ENCODE peak calls at places on chromosome 1, in four cellular contexts. One of them, this sample, is unnamed.

GRCh38 chr1:111202707-111203623 is 2.5 kb upstream of the DENND2D start:
- DNase-seq in occipital lobe: no peak
- DNase-seq in DMS79: no peak
- DNase-seq in C1 segment of cervical spinal cord: no peak
- DNase-seq in this sample: no peak

GRCh38 chr1:23809751-23810171 is 9.2 kb upstream of the GALE start:
- DNase-seq in occipital lobe: no peak
- DNase-seq in DMS79: no peak
- DNase-seq in C1 segment of cervical spinal cord: peak; percentile 31
- DNase-seq in this sample: peak; percentile 78

GRCh38 chr1:19814681-19815503 is at the start of gene RNF186:
- DNase-seq in occipital lobe: no peak
- DNase-seq in DMS79: peak; percentile 38
- DNase-seq in C1 segment of cervical spinal cord: no peak
- DNase-seq in this sample: no peak

GRCh38 chr1:70156529-70157120 is 48.8 kb downstream of the LRRC40 start:
- DNase-seq in occipital lobe: no peak
- DNase-seq in DMS79: no peak
- DNase-seq in C1 segment of cervical spinal cord: no peak
- DNase-seq in this sample: no peak

GRCh38 chr1:240244968-240245628 is 153.4 kb downstream of the FMN2 start:
- DNase-seq in occipital lobe: no peak
- DNase-seq in DMS79: no peak
- DNase-seq in C1 segment of cervical spinal cord: no peak
- DNase-seq in this sample: no peak

GRCh38 chr1:210360852-210361477 is 32.3 kb downstream of the HHAT start:
- DNase-seq in occipital lobe: no peak
- DNase-seq in DMS79: no peak
- DNase-seq in C1 segment of cervical spinal cord: no peak
- DNase-seq in this sample: no peak

GRCh38 chr1:103177146-103177850 is 69.0 kb upstream of the COL11A1 start:
- DNase-seq in occipital lobe: no peak
- DNase-seq in DMS79: no peak
- DNase-seq in C1 segment of cervical spinal cord: no peak
- DNase-seq in this sample: no peak

GRCh38 chr1:101130673-101131072 is 105.1 kb upstream of the DPH5 start:
- DNase-seq in occipital lobe: no peak
- DNase-seq in DMS79: no peak
- DNase-seq in C1 segment of cervical spinal cord: no peak
- DNase-seq in this sample: no peak

GRCh38 chr1:115530407-115530806 is 111.4 kb upstream of the VANGL1 start:
- DNase-seq in occipital lobe: no peak
- DNase-seq in DMS79: no peak
- DNase-seq in C1 segment of cervical spinal cord: no peak
- DNase-seq in this sample: no peak

GRCh38 chr1:225424562-225425210 is 3.2 kb downstream of the LBR start:
- DNase-seq in occipital lobe: no peak
- DNase-seq in DMS79: no peak
- DNase-seq in C1 segment of cervical spinal cord: no peak
- DNase-seq in this sample: no peak

GRCh38 chr1:117366281-117366981 is 818 bp upstream of the MAN1A2 start:
- DNase-seq in occipital lobe: peak; percentile 71
- DNase-seq in DMS79: peak; percentile 37
- DNase-seq in C1 segment of cervical spinal cord: peak; percentile 86
- DNase-seq in this sample: peak; percentile 66

GRCh38 chr1:207866471-207867135 is 44.3 kb downstream of the CD34 start:
- DNase-seq in occipital lobe: peak; percentile 57
- DNase-seq in DMS79: no peak
- DNase-seq in C1 segment of cervical spinal cord: no peak
- DNase-seq in this sample: no peak

GRCh38 chr1:222791006-222791710 is 23.7 kb upstream of the DISP1 start:
- DNase-seq in occipital lobe: no peak
- DNase-seq in DMS79: no peak
- DNase-seq in C1 segment of cervical spinal cord: no peak
- DNase-seq in this sample: no peak

GRCh38 chr1:113647121-113647520 is 112.2 kb downstream of the PHTF1 start:
- DNase-seq in occipital lobe: no peak
- DNase-seq in DMS79: no peak
- DNase-seq in C1 segment of cervical spinal cord: no peak
- DNase-seq in this sample: no peak

GRCh38 chr1:210678306-210678705 is 349.6 kb downstream of the HHAT start:
- DNase-seq in occipital lobe: no peak
- DNase-seq in DMS79: no peak
- DNase-seq in C1 segment of cervical spinal cord: no peak
- DNase-seq in this sample: no peak

GRCh38 chr1:35080171-35080854 is 1.1 kb downstream of the ZMYM1 start:
- DNase-seq in occipital lobe: no peak
- DNase-seq in DMS79: no peak
- DNase-seq in C1 segment of cervical spinal cord: no peak
- DNase-seq in this sample: no peak

GRCh38 chr1:208640295-208640694 is 396.1 kb upstream of the PLXNA2 start:
- DNase-seq in occipital lobe: no peak
- DNase-seq in DMS79: no peak
- DNase-seq in C1 segment of cervical spinal cord: no peak
- DNase-seq in this sample: no peak

GRCh38 chr1:231410041-231410591 is 12.0 kb downstream of the EGLN1 start:
- DNase-seq in occipital lobe: no peak
- DNase-seq in DMS79: no peak
- DNase-seq in C1 segment of cervical spinal cord: no peak
- DNase-seq in this sample: no peak

GRCh38 chr1:99326215-99326949 is 62.1 kb downstream of the PLPPR4 start:
- DNase-seq in occipital lobe: no peak
- DNase-seq in DMS79: no peak
- DNase-seq in C1 segment of cervical spinal cord: no peak
- DNase-seq in this sample: no peak

GRCh38 chr1:22525211-22525610 is 38.1 kb upstream of the EPHA8 start:
- DNase-seq in occipital lobe: no peak
- DNase-seq in DMS79: no peak
- DNase-seq in C1 segment of cervical spinal cord: no peak
- DNase-seq in this sample: no peak

GRCh38 chr1:40997096-40997495 is 17.6 kb downstream of the CTPS1 start:
- DNase-seq in occipital lobe: no peak
- DNase-seq in DMS79: no peak
- DNase-seq in C1 segment of cervical spinal cord: no peak
- DNase-seq in this sample: no peak

GRCh38 chr1:71086331-71086730 is 5.5 kb upstream of the ZRANB2 start:
- DNase-seq in occipital lobe: no peak
- DNase-seq in DMS79: no peak
- DNase-seq in C1 segment of cervical spinal cord: no peak
- DNase-seq in this sample: no peak

GRCh38 chr1:157992031-157992568 is 1.3 kb upstream of the KIRREL1 start:
- DNase-seq in occipital lobe: peak; percentile 8
- DNase-seq in DMS79: no peak
- DNase-seq in C1 segment of cervical spinal cord: peak; percentile 43
- DNase-seq in this sample: no peak

GRCh38 chr1:110196917-110197782 is 13.0 kb upstream of the KCNC4 start:
- DNase-seq in occipital lobe: no peak
- DNase-seq in DMS79: peak; percentile 21
- DNase-seq in C1 segment of cervical spinal cord: no peak
- DNase-seq in this sample: peak; percentile 54

GRCh38 chr1:217435159-217435558 is 195.7 kb downstream of the GPATCH2 start:
- DNase-seq in occipital lobe: no peak
- DNase-seq in DMS79: no peak
- DNase-seq in C1 segment of cervical spinal cord: no peak
- DNase-seq in this sample: no peak

GRCh38 chr1:33986389-33987095 is 122.7 kb downstream of the HMGB4 start:
- DNase-seq in occipital lobe: peak; percentile 47
- DNase-seq in DMS79: no peak
- DNase-seq in C1 segment of cervical spinal cord: peak; percentile 19
- DNase-seq in this sample: no peak

GRCh38 chr1:16352842-16353535 is 709 bp upstream of the FBXO42 start:
- DNase-seq in occipital lobe: no peak
- DNase-seq in DMS79: no peak
- DNase-seq in C1 segment of cervical spinal cord: no peak
- DNase-seq in this sample: no peak

This sample was measured in stimulated activated naive CD4-positive, alpha-beta T cell treated with Interleukin-2 at 50 U/mL for 16 hours.